ENCODE peak calls at places on chromosomes 2 and 18, in nine cellular contexts. X, K, B, E, G, S, L, W and V are unnamed samples.

GRCh38 chr2:74850816-74851566 is 17.1 kb downstream of the HK2 start:
- DNase-seq in X (no peak), K (peak), B (no peak), E (no peak), G (peak), S (no peak), L (no peak), W (peak), V (no peak)

GRCh38 chr2:226868331-226868730 is 32.5 kb downstream of the RHBDD1 start:
- DNase-seq in X (no peak), K (peak), B (no peak), E (no peak), G (no peak), S (no peak), L (no peak), W (no peak), V (no peak)

GRCh38 chr18:3284501-3284900 is 22.6 kb downstream of the MYL12B start:
- DNase-seq in X (no peak), K (no peak), B (no peak), E (no peak), G (no peak), S (no peak), L (no peak), W (no peak), V (no peak)

GRCh38 chr2:171960570-171960969 is 38.3 kb downstream of the HAT1 start:
- DNase-seq in X (no peak), K (no peak), B (no peak), E (no peak), G (no peak), S (no peak), L (no peak), W (no peak), V (no peak)

GRCh38 chr2:146954544-146954943 is 890.3 kb upstream of the ACVR2A start:
- DNase-seq in X (no peak), K (no peak), B (no peak), E (no peak), G (no peak), S (no peak), L (no peak), W (no peak), V (no peak)

GRCh38 chr2:188280811-188281222 is 10.9 kb upstream of the GULP1 start:
- DNase-seq in X (no peak), K (no peak), B (no peak), E (no peak), G (no peak), S (no peak), L (no peak), W (no peak), V (no peak)

GRCh38 chr2:29841386-29842004 is 79.9 kb downstream of the ALK start:
- DNase-seq in X (no peak), K (peak), B (peak), E (no peak), G (peak), S (peak), L (no peak), W (peak), V (no peak)

GRCh38 chr2:138497294-138497693 is 4.3 kb upstream of the SPOPL start:
- DNase-seq in X (no peak), K (no peak), B (no peak), E (no peak), G (no peak), S (no peak), L (no peak), W (no peak), V (no peak)

GRCh38 chr2:206004004-206004693 is 81.8 kb downstream of the INO80D start:
- DNase-seq in X (no peak), K (peak), B (no peak), E (no peak), G (no peak), S (peak), L (no peak), W (peak), V (no peak)

GRCh38 chr2:39636306-39636705 is 29.4 kb upstream of the TMEM178A start:
- DNase-seq in X (no peak), K (no peak), B (no peak), E (no peak), G (no peak), S (no peak), L (no peak), W (no peak), V (no peak)

GRCh38 chr2:238492905-238493304 is 66.2 kb downstream of the ASB1 start:
- DNase-seq in X (no peak), K (no peak), B (no peak), E (no peak), G (peak), S (no peak), L (no peak), W (no peak), V (no peak)